ENCODE peak calls at places on chromosomes 13 and 19, in seven cellular contexts. One of them, this sample, is unnamed.

GRCh38 chr19:18274303-18274775 is at the start of gene IQCN:
- DNase-seq in AG09309: no peak
- DNase-seq in HL-60: peak; percentile 47
- DNase-seq in upper lobe of left lung: peak; percentile 69
- DNase-seq in fibroblast of the aortic adventitia: peak; percentile 43
- DNase-seq in GM12865: no peak
- DNase-seq in OCI-LY7: no peak
- DNase-seq in this sample: no peak

GRCh38 chr19:41911889-41912731 is 16.1 kb downstream of the ERFL start:
- DNase-seq in AG09309: no peak
- DNase-seq in HL-60: no peak
- DNase-seq in upper lobe of left lung: no peak
- DNase-seq in fibroblast of the aortic adventitia: no peak
- DNase-seq in GM12865: no peak
- DNase-seq in OCI-LY7: peak; percentile 30
- DNase-seq in this sample: no peak

GRCh38 chr13:80133631-80134083 is 207.3 kb downstream of the SPRY2 start:
- DNase-seq in AG09309: no peak
- DNase-seq in HL-60: no peak
- DNase-seq in upper lobe of left lung: no peak
- DNase-seq in fibroblast of the aortic adventitia: no peak
- DNase-seq in GM12865: no peak
- DNase-seq in OCI-LY7: no peak
- DNase-seq in this sample: peak; percentile 27

GRCh38 chr13:38990693-38991092 is at the start of gene STOML3:
- DNase-seq in AG09309: no peak
- DNase-seq in HL-60: no peak
- DNase-seq in upper lobe of left lung: no peak
- DNase-seq in fibroblast of the aortic adventitia: no peak
- DNase-seq in GM12865: no peak
- DNase-seq in OCI-LY7: no peak
- DNase-seq in this sample: no peak

GRCh38 chr13:94251801-94252200 is 227.7 kb downstream of the DCT start:
- DNase-seq in AG09309: no peak
- DNase-seq in HL-60: no peak
- DNase-seq in upper lobe of left lung: no peak
- DNase-seq in fibroblast of the aortic adventitia: peak; percentile 67
- DNase-seq in GM12865: no peak
- DNase-seq in OCI-LY7: no peak
- DNase-seq in this sample: peak; percentile 67

GRCh38 chr13:113117335-113117872 is 5.2 kb upstream of the F10 start:
- DNase-seq in AG09309: no peak
- DNase-seq in HL-60: no peak
- DNase-seq in upper lobe of left lung: peak; percentile 67
- DNase-seq in fibroblast of the aortic adventitia: no peak
- DNase-seq in GM12865: no peak
- DNase-seq in OCI-LY7: no peak
- DNase-seq in this sample: no peak

GRCh38 chr19:33299061-33299665 is 3.2 kb downstream of the CEBPA start:
- DNase-seq in AG09309: no peak
- DNase-seq in HL-60: no peak
- DNase-seq in upper lobe of left lung: no peak
- DNase-seq in fibroblast of the aortic adventitia: no peak
- DNase-seq in GM12865: no peak
- DNase-seq in OCI-LY7: no peak
- DNase-seq in this sample: no peak

GRCh38 chr13:46663644-46664043 is 110.7 kb downstream of the LRCH1 start:
- DNase-seq in AG09309: no peak
- DNase-seq in HL-60: no peak
- DNase-seq in upper lobe of left lung: no peak
- DNase-seq in fibroblast of the aortic adventitia: no peak
- DNase-seq in GM12865: no peak
- DNase-seq in OCI-LY7: no peak
- DNase-seq in this sample: no peak

GRCh38 chr13:50365300-50365682 is 350.0 kb downstream of the KCNRG start:
- DNase-seq in AG09309: no peak
- DNase-seq in HL-60: no peak
- DNase-seq in upper lobe of left lung: no peak
- DNase-seq in fibroblast of the aortic adventitia: no peak
- DNase-seq in GM12865: no peak
- DNase-seq in OCI-LY7: peak; percentile 48
- DNase-seq in this sample: no peak
- TF ChIP-seq CTCF in AG09309: no peak
- TF ChIP-seq CTCF in HL-60: no peak
- TF ChIP-seq CTCF in upper lobe of left lung: no peak
- TF ChIP-seq CTCF in fibroblast of the aortic adventitia: no peak
- TF ChIP-seq CTCF in GM12865: no peak
- TF ChIP-seq CTCF in OCI-LY7: no peak
- TF ChIP-seq CTCF in this sample: no peak

GRCh38 chr13:21668665-21669599 is 1.9 kb upstream of the FGF9 start:
- DNase-seq in AG09309: no peak
- DNase-seq in HL-60: no peak
- DNase-seq in upper lobe of left lung: peak; percentile 54
- DNase-seq in fibroblast of the aortic adventitia: peak; percentile 21
- DNase-seq in GM12865: peak; percentile 67
- DNase-seq in OCI-LY7: peak; percentile 69
- DNase-seq in this sample: peak; percentile 24

GRCh38 chr13:21657538-21657937 is 13.3 kb upstream of the FGF9 start:
- DNase-seq in AG09309: no peak
- DNase-seq in HL-60: no peak
- DNase-seq in upper lobe of left lung: no peak
- DNase-seq in fibroblast of the aortic adventitia: peak; percentile 11
- DNase-seq in GM12865: no peak
- DNase-seq in OCI-LY7: no peak
- DNase-seq in this sample: peak; percentile 76

GRCh38 chr13:21661510-21661909 is 9.4 kb upstream of the FGF9 start:
- DNase-seq in AG09309: no peak
- DNase-seq in HL-60: no peak
- DNase-seq in upper lobe of left lung: no peak
- DNase-seq in fibroblast of the aortic adventitia: no peak
- DNase-seq in GM12865: no peak
- DNase-seq in OCI-LY7: no peak
- DNase-seq in this sample: no peak

GRCh38 chr13:21661097-21661496 is 9.8 kb upstream of the FGF9 start:
- DNase-seq in AG09309: no peak
- DNase-seq in HL-60: no peak
- DNase-seq in upper lobe of left lung: no peak
- DNase-seq in fibroblast of the aortic adventitia: no peak
- DNase-seq in GM12865: no peak
- DNase-seq in OCI-LY7: no peak
- DNase-seq in this sample: no peak

GRCh38 chr13:21663197-21663596 is 7.7 kb upstream of the FGF9 start:
- DNase-seq in AG09309: no peak
- DNase-seq in HL-60: no peak
- DNase-seq in upper lobe of left lung: no peak
- DNase-seq in fibroblast of the aortic adventitia: no peak
- DNase-seq in GM12865: no peak
- DNase-seq in OCI-LY7: no peak
- DNase-seq in this sample: no peak
- H3K4me3 ChIP-seq in AG09309: no peak overlapping the region
- H3K4me3 ChIP-seq in HL-60: no peak overlapping the region
- H3K4me3 ChIP-seq in upper lobe of left lung: no peak overlapping the region
- H3K4me3 ChIP-seq in fibroblast of the aortic adventitia: no peak overlapping the region
- H3K4me3 ChIP-seq in GM12865: no peak overlapping the region
- H3K4me3 ChIP-seq in OCI-LY7: no peak overlapping the region
- H3K4me3 ChIP-seq in this sample: no peak overlapping the region

DNA sequence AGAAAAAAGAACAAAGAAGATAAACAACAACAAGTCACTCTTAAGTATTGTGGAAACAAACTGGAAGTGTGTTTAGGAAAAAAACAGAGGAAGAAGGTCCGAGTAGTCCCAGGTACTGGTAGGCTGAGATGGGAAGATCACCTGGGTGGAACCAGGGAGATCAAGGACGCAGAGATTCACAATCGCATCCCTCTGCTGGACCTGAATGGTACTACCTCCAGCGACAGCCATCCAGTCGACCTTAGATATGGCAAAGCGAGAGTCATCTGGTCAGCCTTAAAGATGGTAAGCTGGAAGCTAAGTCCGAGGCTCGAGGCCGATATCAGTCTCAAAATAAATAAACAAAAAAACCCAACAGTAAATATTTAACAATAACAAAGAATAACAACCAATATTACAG is 44.9 kb upstream of the ZNF91 start:
- DNase-seq in AG09309: no peak
- DNase-seq in HL-60: no peak
- DNase-seq in upper lobe of left lung: no peak
- DNase-seq in fibroblast of the aortic adventitia: no peak
- DNase-seq in GM12865: no peak
- DNase-seq in OCI-LY7: peak; percentile 24
- DNase-seq in this sample: no peak
- TF ChIP-seq CTCF in AG09309: peak; percentile 15
- TF ChIP-seq CTCF in HL-60: no peak
- TF ChIP-seq CTCF in upper lobe of left lung: no peak
- TF ChIP-seq CTCF in fibroblast of the aortic adventitia: peak; percentile 28
- TF ChIP-seq CTCF in GM12865: no peak
- TF ChIP-seq CTCF in OCI-LY7: no peak
- TF ChIP-seq CTCF in this sample: peak; percentile 15

GRCh38 chr19:719081-719512 is 10.4 kb downstream of the PALM start:
- DNase-seq in AG09309: no peak
- DNase-seq in HL-60: no peak
- DNase-seq in upper lobe of left lung: peak; percentile 90
- DNase-seq in fibroblast of the aortic adventitia: peak; percentile 80
- DNase-seq in GM12865: no peak
- DNase-seq in OCI-LY7: no peak
- DNase-seq in this sample: peak; percentile 37
- H3K4me3 ChIP-seq in AG09309: no peak overlapping the region
- H3K4me3 ChIP-seq in HL-60: no peak overlapping the region
- H3K4me3 ChIP-seq in upper lobe of left lung: no peak overlapping the region
- H3K4me3 ChIP-seq in fibroblast of the aortic adventitia: peak overlapping the region; percentile 17
- H3K4me3 ChIP-seq in GM12865: no peak overlapping the region
- H3K4me3 ChIP-seq in OCI-LY7: no peak overlapping the region
- H3K4me3 ChIP-seq in this sample: no peak overlapping the region

GRCh38 chr19:48600679-48601382 is 5.7 kb upstream of the SPACA4 start:
- DNase-seq in AG09309: no peak
- DNase-seq in HL-60: no peak
- DNase-seq in upper lobe of left lung: peak; percentile 64
- DNase-seq in fibroblast of the aortic adventitia: no peak
- DNase-seq in GM12865: no peak
- DNase-seq in OCI-LY7: no peak
- DNase-seq in this sample: no peak

GRCh38 chr19:48596679-48597465 is 9.7 kb upstream of the SPACA4 start:
- DNase-seq in AG09309: no peak
- DNase-seq in HL-60: no peak
- DNase-seq in upper lobe of left lung: peak; percentile 64
- DNase-seq in fibroblast of the aortic adventitia: no peak
- DNase-seq in GM12865: peak; percentile 67
- DNase-seq in OCI-LY7: no peak
- DNase-seq in this sample: no peak

GRCh38 chr19:48595833-48596232 is 10.7 kb upstream of the SPACA4 start:
- DNase-seq in AG09309: no peak
- DNase-seq in HL-60: no peak
- DNase-seq in upper lobe of left lung: no peak
- DNase-seq in fibroblast of the aortic adventitia: no peak
- DNase-seq in GM12865: no peak
- DNase-seq in OCI-LY7: no peak
- DNase-seq in this sample: no peak

GRCh38 chr19:48596237-48596636 is 10.3 kb upstream of the SPACA4 start:
- DNase-seq in AG09309: no peak
- DNase-seq in HL-60: no peak
- DNase-seq in upper lobe of left lung: no peak
- DNase-seq in fibroblast of the aortic adventitia: no peak
- DNase-seq in GM12865: no peak
- DNase-seq in OCI-LY7: no peak
- DNase-seq in this sample: no peak

DNA sequence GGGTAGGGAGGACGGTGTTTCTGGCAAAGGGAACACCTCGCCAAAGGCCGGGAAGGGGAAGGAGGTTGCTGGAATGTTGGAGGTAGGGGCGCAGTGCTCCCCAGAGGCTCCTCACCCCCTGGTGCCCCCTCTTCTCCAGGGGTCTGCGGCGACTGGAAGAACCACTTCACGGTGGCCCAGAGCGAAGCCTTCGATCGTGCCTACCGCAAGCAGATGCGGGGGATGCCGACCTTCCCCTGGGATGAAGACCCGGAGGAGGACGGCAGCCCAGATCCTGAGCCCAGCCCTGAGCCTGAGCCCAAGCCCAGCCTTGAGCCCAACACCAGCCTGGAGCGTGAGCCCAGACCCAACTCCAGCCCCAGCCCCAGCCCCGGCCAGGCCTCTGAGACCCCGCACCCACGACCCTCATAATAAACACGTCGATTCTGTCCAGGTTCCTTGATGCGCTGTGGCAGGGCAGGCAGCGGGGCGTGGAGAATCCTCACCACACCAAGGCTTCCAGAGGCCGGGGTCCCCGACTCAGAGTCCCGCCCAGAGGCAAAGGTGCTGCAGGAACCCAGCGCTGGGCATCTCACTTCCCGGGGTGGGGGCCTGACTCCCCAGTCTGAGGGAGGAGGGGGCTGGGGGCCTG is 7.4 kb upstream of the SPACA4 start:
- DNase-seq in AG09309: no peak
- DNase-seq in HL-60: no peak
- DNase-seq in upper lobe of left lung: peak; percentile 73
- DNase-seq in fibroblast of the aortic adventitia: no peak
- DNase-seq in GM12865: no peak
- DNase-seq in OCI-LY7: no peak
- DNase-seq in this sample: no peak
- TF ChIP-seq CTCF in AG09309: no peak
- TF ChIP-seq CTCF in HL-60: no peak
- TF ChIP-seq CTCF in upper lobe of left lung: no peak
- TF ChIP-seq CTCF in fibroblast of the aortic adventitia: no peak
- TF ChIP-seq CTCF in GM12865: no peak
- TF ChIP-seq CTCF in OCI-LY7: no peak
- TF ChIP-seq CTCF in this sample: no peak

DNA sequence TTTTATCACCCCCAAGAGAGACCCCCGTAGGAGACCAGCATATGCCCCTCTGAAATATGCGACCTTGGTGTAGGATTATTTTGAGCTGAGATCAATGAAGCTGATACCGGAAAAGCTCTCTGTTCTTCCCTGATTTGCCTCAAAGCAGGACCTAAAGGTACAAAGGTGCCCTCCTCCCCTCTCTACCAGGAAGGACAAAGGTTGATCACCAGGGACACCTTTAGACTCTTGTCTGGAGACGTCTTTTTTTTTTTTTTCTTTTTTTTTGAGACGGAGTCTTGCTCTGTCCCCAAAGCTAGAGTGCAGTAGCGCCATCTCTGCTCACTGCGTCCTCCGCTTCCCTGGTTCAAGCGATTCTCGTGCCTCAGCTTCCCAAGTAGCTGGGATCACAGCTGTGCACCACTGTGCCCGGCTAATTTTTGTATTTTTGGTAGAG is 792 bp upstream of the PEX11G start:
- DNase-seq in AG09309: no peak
- DNase-seq in HL-60: no peak
- DNase-seq in upper lobe of left lung: no peak
- DNase-seq in fibroblast of the aortic adventitia: no peak
- DNase-seq in GM12865: no peak
- DNase-seq in OCI-LY7: no peak
- DNase-seq in this sample: no peak
- H3K4me3 ChIP-seq in AG09309: no peak overlapping the region
- H3K4me3 ChIP-seq in HL-60: no peak overlapping the region
- H3K4me3 ChIP-seq in upper lobe of left lung: no peak overlapping the region
- H3K4me3 ChIP-seq in fibroblast of the aortic adventitia: no peak overlapping the region
- H3K4me3 ChIP-seq in GM12865: no peak overlapping the region
- H3K4me3 ChIP-seq in OCI-LY7: no peak overlapping the region
- H3K4me3 ChIP-seq in this sample: no peak overlapping the region

GRCh38 chr13:27797228-27797624 is 4.9 kb downstream of the GSX1 start:
- DNase-seq in AG09309: no peak
- DNase-seq in HL-60: no peak
- DNase-seq in upper lobe of left lung: peak; percentile 48
- DNase-seq in fibroblast of the aortic adventitia: peak; percentile 8
- DNase-seq in GM12865: no peak
- DNase-seq in OCI-LY7: no peak
- DNase-seq in this sample: peak; percentile 19
- TF ChIP-seq CTCF in AG09309: peak; percentile 22
- TF ChIP-seq CTCF in HL-60: no peak
- TF ChIP-seq CTCF in upper lobe of left lung: no peak
- TF ChIP-seq CTCF in fibroblast of the aortic adventitia: peak; percentile 12
- TF ChIP-seq CTCF in GM12865: no peak
- TF ChIP-seq CTCF in OCI-LY7: no peak
- TF ChIP-seq CTCF in this sample: peak; percentile 5